ENCODE peak calls at places on chromosomes 1 and 21, in seven cellular contexts. B is progenitor cell of endocrine pancreas; M is stimulated activated CD8-positive, alpha-beta memory T cell treated with anti-CD3 and anti-CD28 coated beads, Interleukin-2, amount 100 ng/mL, for 1 hour; R is aorta; E is brain microvascular endothelial cell; K is Calu3; P is T-cell. S is an unnamed sample.
A peak's percentile ranks its signal among the peaks of the same experiment; 100 is the strongest.

GRCh38 chr1:165327538-165327937 is 29.0 kb downstream of the LMX1A start:
- DNase-seq in M (no peak), E (no peak), R (no peak), B (no peak), K (no peak), P (no peak), S (no peak)

GRCh38 chr1:232682248-232682647 is 52.3 kb upstream of the SIPA1L2 start:
- DNase-seq in R (no peak), E (no peak), M (no peak), K (peak; percentile 50), B (peak; percentile 15), P (no peak), S (no peak)

GRCh38 chr1:235892734-235893413 is 26.2 kb upstream of the LYST start:
- DNase-seq in P (no peak), R (no peak), M (no peak), K (no peak), B (no peak), E (no peak), S (no peak)

GRCh38 chr1:109777980-109778625 is 14.4 kb upstream of the EPS8L3 start:
- DNase-seq in E (no peak), P (no peak), R (no peak), K (no peak), B (no peak), M (no peak), S (peak; percentile 21)

GRCh38 chr1:186864296-186864695 is 35.5 kb downstream of the PLA2G4A start:
- DNase-seq in P (no peak), B (no peak), E (no peak), M (no peak), R (no peak), K (no peak), S (no peak)

GRCh38 chr1:193754732-193755427 is 568.5 kb upstream of the B3GALT2 start:
- DNase-seq in M (no peak), K (no peak), P (no peak), R (no peak), B (no peak), E (no peak), S (no peak)

GRCh38 chr21:15249285-15249993 is 184.6 kb upstream of the NRIP1 start:
- DNase-seq in R (no peak), K (no peak), B (no peak), P (no peak), E (no peak), M (no peak), S (no peak)

GRCh38 chr1:158509471-158510161 is 37.6 kb downstream of the OR10R2 start:
- DNase-seq in M (no peak), E (no peak), P (no peak), K (no peak), R (no peak), B (no peak), S (no peak)

GRCh38 chr1:205546541-205546940 is 42.1 kb downstream of the CDK18 start:
- DNase-seq in E (no peak), K (no peak), M (no peak), B (no peak), P (no peak), R (no peak), S (no peak)

S was measured in lower lobe of right lung.